ENCODE peak calls at places on chromosome 12, in eight cellular contexts. N is tibial nerve; Q is uterus; A is heart left ventricle; V is CD8-positive, alpha-beta T cell; G is ovary; K is right lobe of liver; B is A673. U is an unnamed sample.
A peak's percentile ranks its signal among the peaks of the same experiment; 100 is the strongest.

GRCh38 chr12:10721654-10722501 is 1.2 kb downstream of the YBX3 start:
- DNase-seq in N (peak; percentile 94), Q (peak; percentile 94), A (peak; percentile 91), V (peak; percentile 26), G (peak; percentile 95), K (peak; percentile 64), B (peak; percentile 91), U (peak; percentile 87)

GRCh38 chr12:72230589-72230988 is 41.6 kb upstream of the TRHDE start:
- DNase-seq in N (no peak), Q (no peak), A (no peak), V (no peak), G (no peak), K (no peak), B (no peak), U (no peak)

GRCh38 chr12:68885381-68885780 is 47.6 kb downstream of the CPM start:
- DNase-seq in N (no peak), Q (no peak), A (no peak), V (no peak), G (no peak), K (no peak), B (no peak), U (no peak)

GRCh38 chr12:80121661-80122060 is 22.3 kb downstream of the OTOGL start:
- DNase-seq in N (no peak), Q (no peak), A (no peak), V (no peak), G (no peak), K (no peak), B (no peak), U (no peak)

GRCh38 chr12:92493816-92494215 is 209.0 kb upstream of the PLEKHG7 start:
- DNase-seq in N (no peak), Q (no peak), A (no peak), V (no peak), G (no peak), K (no peak), B (no peak), U (no peak)

GRCh38 chr12:49838973-49839633 is 3.8 kb downstream of the BCDIN3D start:
- DNase-seq in N (no peak), Q (no peak), A (no peak), V (no peak), G (no peak), K (no peak), B (peak; percentile 67), U (no peak)

GRCh38 chr12:12882288-12882687 is 9.1 kb upstream of the GPRC5A start:
- DNase-seq in N (no peak), Q (no peak), A (no peak), V (no peak), G (no peak), K (no peak), B (no peak), U (no peak)

GRCh38 chr12:27524839-27525238 is 833 bp downstream of the PPFIBP1 start:
- DNase-seq in N (no peak), Q (no peak), A (no peak), V (no peak), G (no peak), K (no peak), B (peak; percentile 44), U (no peak)

GRCh38 chr12:29818925-29819324 is 35.2 kb upstream of the TMTC1 start:
- DNase-seq in N (peak; percentile 16), Q (no peak), A (peak; percentile 69), V (no peak), G (no peak), K (no peak), B (no peak), U (peak; percentile 61)

GRCh38 chr12:38697290-38697689 is 208.1 kb downstream of the CPNE8 start:
- DNase-seq in N (no peak), Q (no peak), A (no peak), V (no peak), G (no peak), K (no peak), B (no peak), U (no peak)

GRCh38 chr12:18684430-18684829 is 53.4 kb downstream of the PLCZ1 start:
- DNase-seq in N (no peak), Q (no peak), A (no peak), V (no peak), G (no peak), K (no peak), B (no peak), U (no peak)

GRCh38 chr12:128813883-128814282 is 9.9 kb downstream of the SLC15A4 start:
- DNase-seq in N (no peak), Q (no peak), A (no peak), V (no peak), G (no peak), K (peak; percentile 34), B (no peak), U (no peak)

GRCh38 chr12:108609535-108610335 is 11.9 kb upstream of the TMEM119 start:
- DNase-seq in N (peak; percentile 68), Q (peak; percentile 88), A (peak; percentile 87), V (no peak), G (peak; percentile 92), K (no peak), B (peak; percentile 44), U (peak; percentile 81)

GRCh38 chr12:28192145-28192544 is 1.9 kb downstream of the CCDC91 start:
- DNase-seq in N (no peak), Q (no peak), A (no peak), V (no peak), G (no peak), K (no peak), B (no peak), U (no peak)

GRCh38 chr12:4567073-4567881 is 5.3 kb downstream of the DYRK4 start:
- DNase-seq in N (no peak), Q (no peak), A (no peak), V (no peak), G (no peak), K (no peak), B (no peak), U (no peak)

GRCh38 chr12:122004633-122005071 is 17.0 kb upstream of the BCL7A start:
- DNase-seq in N (no peak), Q (no peak), A (no peak), V (no peak), G (peak; percentile 61), K (no peak), B (no peak), U (no peak)

GRCh38 chr12:9869307-9870161 is at the start of gene CLEC2B:
- DNase-seq in N (no peak), Q (no peak), A (no peak), V (no peak), G (no peak), K (no peak), B (peak; percentile 74), U (no peak)

GRCh38 chr12:22477894-22478287 is 66.5 kb downstream of the C2CD5 start:
- DNase-seq in N (no peak), Q (no peak), A (no peak), V (no peak), G (no peak), K (no peak), B (no peak), U (no peak)

GRCh38 chr12:113002155-113002554 is 23.8 kb downstream of the OAS2 start:
- DNase-seq in N (no peak), Q (no peak), A (no peak), V (no peak), G (no peak), K (peak; percentile 76), B (no peak), U (no peak)
- TF ChIP-seq CTCF in N (no peak), Q (no peak), A (no peak), V (no peak), G (no peak), K (peak; percentile 46), B (no peak), U (no peak)

GRCh38 chr12:54371328-54372112 is 7.2 kb upstream of the GPR84 start:
- DNase-seq in N (peak; percentile 35), Q (peak; percentile 73), A (peak; percentile 87), V (no peak), G (peak; percentile 78), K (no peak), B (peak; percentile 52), U (peak; percentile 79)
- H3K4me1 ChIP-seq in N (peaks cover 44% of the 10 kb centered on the region), Q (no peaks in the 10 kb centered on the region), A (peaks cover 79% of the 10 kb centered on the region), V (peaks cover 19% of the 10 kb centered on the region), G (peaks cover 12% of the 10 kb centered on the region), K (peaks cover 12% of the 10 kb centered on the region), B (peaks cover 55% of the 10 kb centered on the region), U (peaks cover 81% of the 10 kb centered on the region)

GRCh38 chr12:104340177-104340576 is 36.6 kb downstream of the EID3 start:
- DNase-seq in N (no peak), Q (no peak), A (no peak), V (no peak), G (no peak), K (no peak), B (no peak), U (no peak)

GRCh38 chr12:104342147-104342546 is 38.6 kb downstream of the EID3 start:
- DNase-seq in N (no peak), Q (no peak), A (no peak), V (no peak), G (no peak), K (no peak), B (no peak), U (no peak)

GRCh38 chr12:104337030-104337558 is 33.6 kb downstream of the EID3 start:
- DNase-seq in N (no peak), Q (no peak), A (no peak), V (no peak), G (no peak), K (no peak), B (no peak), U (no peak)

GRCh38 chr12:104340917-104341611 is 37.5 kb downstream of the EID3 start:
- DNase-seq in N (no peak), Q (no peak), A (no peak), V (no peak), G (no peak), K (no peak), B (no peak), U (no peak)

DNA sequence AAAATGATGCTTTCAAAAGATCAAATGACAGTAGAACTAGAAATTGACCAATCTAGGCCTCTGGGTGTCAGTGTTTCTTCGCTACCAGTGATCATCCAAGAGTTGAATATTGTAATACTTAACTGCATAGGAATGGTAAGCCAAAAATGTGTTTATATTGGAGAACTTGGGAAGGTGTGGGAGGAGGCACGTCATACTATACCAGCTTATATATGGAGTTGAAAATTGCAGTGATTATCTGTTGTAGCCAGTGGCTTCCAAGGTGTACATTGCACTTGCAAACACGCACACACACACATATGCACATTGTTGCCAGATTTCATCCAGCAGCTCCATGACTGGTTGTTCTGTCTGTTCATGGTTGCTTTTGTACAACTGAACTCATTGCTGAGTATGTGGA is 36.1 kb downstream of the EID3 start:
- DNase-seq in N (no peak), Q (no peak), A (no peak), V (no peak), G (no peak), K (no peak), B (no peak), U (no peak)
- TF ChIP-seq CTCF in N (no peak), Q (no peak), A (no peak), V (no peak), G (no peak), K (no peak), B (peak; percentile 13), U (no peak)

GRCh38 chr12:24436667-24437066 is 487.2 kb upstream of the SOX5 start:
- DNase-seq in N (no peak), Q (no peak), A (no peak), V (no peak), G (no peak), K (no peak), B (no peak), U (no peak)
- H3K4me1 ChIP-seq in N (no peaks in the 10 kb centered on the region), Q (no peaks in the 10 kb centered on the region), A (no peaks in the 10 kb centered on the region), V (no peaks in the 10 kb centered on the region), G (peaks cover 4% of the 10 kb centered on the region), K (no peaks in the 10 kb centered on the region), B (peaks cover under 1% of the 10 kb centered on the region), U (no peaks in the 10 kb centered on the region)

U was measured in left ventricle myocardium inferior.